ENCODE peak calls at places on chromosomes 1 and 21, in four cellular contexts. Z is GM12878, E is K562, M is HepG2. I is an unnamed sample.

GRCh38 chr1:156162430-156163037 is 9.1 kb downstream of the SEMA4A start:
- DNase-seq in Z (no peak), E (no peak), M (no peak), I (no peak)

GRCh38 chr1:208206092-208206698 is 38.0 kb downstream of the PLXNA2 start:
- DNase-seq in E (no peak), Z (no peak), M (no peak), I (no peak)

GRCh38 chr1:57494679-57495078 is 70.8 kb upstream of the DAB1 start:
- DNase-seq in Z (no peak), M (no peak), E (no peak), I (no peak)

GRCh38 chr1:84899969-84900368 is 7.0 kb upstream of the LPAR3 start:
- DNase-seq in E (no peak), Z (no peak), M (no peak), I (no peak)

GRCh38 chr1:203290261-203291089 is 14.8 kb upstream of the BTG2 start:
- DNase-seq in Z (no peak), E (peak; percentile 92), M (peak; percentile 53), I (peak; percentile 92)

GRCh38 chr1:225919906-225920305 is 4.1 kb downstream of the PYCR2 start:
- DNase-seq in Z (peak; percentile 17), M (no peak), E (no peak), I (no peak)

GRCh38 chr1:58047265-58047858 is 499.2 kb downstream of the OMA1 start:
- DNase-seq in Z (no peak), M (peak; percentile 6), E (peak; percentile 74), I (no peak)

GRCh38 chr21:21200939-21201610 is 202.9 kb downstream of the NCAM2 start:
- DNase-seq in E (no peak), Z (no peak), M (no peak), I (no peak)

GRCh38 chr1:16281765-16282164 is 44.8 kb upstream of the CPLANE2 start:
- DNase-seq in E (no peak), M (no peak), Z (no peak), I (no peak)

GRCh38 chr1:231808990-231809389 is 182.4 kb downstream of the DISC1 start:
- DNase-seq in Z (no peak), M (no peak), E (no peak), I (no peak)

GRCh38 chr1:244154882-244155531 is 103.9 kb downstream of the ZBTB18 start:
- DNase-seq in Z (no peak), M (peak; percentile 10), E (no peak), I (no peak)

GRCh38 chr1:53636621-53637171 is 102.3 kb downstream of the GLIS1 start:
- DNase-seq in M (no peak), Z (no peak), E (no peak), I (peak; percentile 49)

DNA sequence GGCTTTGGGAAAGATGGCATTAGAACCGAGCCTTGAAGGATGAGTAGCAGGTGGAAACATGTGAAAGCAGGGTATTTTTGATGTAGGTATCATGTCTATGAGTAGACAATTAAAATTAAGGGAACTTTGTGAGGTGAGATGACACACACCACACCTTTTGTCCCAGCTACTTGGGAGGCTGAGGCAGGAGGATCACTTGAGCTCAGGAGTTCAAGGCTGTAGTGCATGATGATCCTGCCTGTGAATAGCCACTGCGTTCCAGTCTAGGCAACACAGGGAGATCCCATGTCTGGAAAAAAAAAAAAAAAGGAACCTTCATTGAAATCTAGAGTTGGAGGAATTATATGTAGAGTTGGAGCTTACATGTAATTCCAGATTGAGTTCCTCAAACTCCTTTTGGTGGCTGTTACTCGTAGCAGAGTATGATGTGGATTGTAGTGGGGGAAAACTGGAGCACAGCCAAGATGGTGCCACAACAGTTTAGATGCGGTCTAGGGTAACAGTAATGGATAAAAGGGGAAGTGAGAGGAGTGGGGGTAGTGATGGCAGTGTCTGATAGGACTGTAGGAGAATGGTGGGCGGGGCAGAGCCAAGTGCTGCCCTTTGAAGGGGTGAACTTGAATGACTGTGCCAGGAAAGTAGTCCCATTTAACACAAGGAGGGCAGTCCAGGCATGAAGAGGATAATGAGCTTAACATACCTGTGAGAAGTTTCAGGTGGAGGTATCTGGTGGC is 17.4 kb downstream of the AK4 start:
- DNase-seq in Z (peak; percentile 71), M (no peak), E (peak; percentile 34), I (no peak)
- H3K79me2 ChIP-seq in Z (peaks cover 79% of the 10 kb centered on the region), M (peaks cover 99% of the 10 kb centered on the region), E (peaks cover 76% of the 10 kb centered on the region), I (peaks cover 96% of the 10 kb centered on the region)

GRCh38 chr21:26801524-26801923 is 43.7 kb downstream of the ADAMTS1 start:
- DNase-seq in M (no peak), Z (no peak), E (no peak), I (no peak)
- TF ChIP-seq POLR2A in M (no peak), Z (no peak), E (no peak), I (no peak)

DNA sequence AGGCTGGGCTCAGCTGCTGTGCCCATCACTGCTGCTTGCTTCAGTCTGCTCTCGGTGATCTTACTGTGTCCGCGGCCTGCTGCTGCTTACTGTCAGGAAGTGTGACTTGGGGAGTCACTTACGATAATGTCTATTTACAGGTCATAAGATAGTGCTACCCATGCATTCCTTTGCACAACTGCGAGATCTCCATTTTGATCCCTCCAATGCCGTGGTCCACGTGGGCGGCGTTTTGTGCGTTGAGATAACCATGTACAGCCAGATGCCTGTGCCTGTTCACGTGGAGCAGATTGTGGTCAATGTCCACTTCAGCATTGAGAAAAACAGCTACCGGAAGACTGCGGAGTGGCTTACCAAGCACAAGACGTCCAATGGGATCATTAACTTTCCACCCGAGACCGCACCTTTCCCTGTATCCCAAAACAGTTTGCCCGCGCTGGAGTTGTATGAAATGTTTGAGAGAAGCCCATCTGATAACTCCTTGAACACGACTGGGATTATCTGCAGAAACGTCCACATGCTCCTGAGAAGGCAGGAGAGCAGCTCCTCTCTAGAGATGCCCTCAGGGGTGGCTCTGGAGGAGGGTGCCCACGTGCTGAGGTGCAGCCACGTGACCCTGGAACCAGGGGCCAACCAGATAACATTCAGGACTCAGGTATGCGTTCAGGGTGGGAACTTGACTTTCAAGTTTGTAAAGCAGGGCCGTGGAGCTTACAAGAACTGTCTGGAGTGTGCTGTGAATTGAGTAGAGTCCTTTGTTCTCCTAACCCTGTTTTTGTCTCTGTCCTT is 24.4 kb upstream of the PWP2 start:
- DNase-seq in Z (no peak), E (no peak), M (no peak), I (no peak)
- TF ChIP-seq TAF1 in Z (no peak), E (no peak), M (no peak), I (no peak)

GRCh38 chr1:19612516-19612915 is 31.6 kb upstream of the NBL1 start:
- DNase-seq in M (no peak), Z (no peak), E (no peak), I (no peak)

GRCh38 chr1:19616489-19616888 is 27.6 kb upstream of the NBL1 start:
- DNase-seq in E (no peak), Z (no peak), M (no peak), I (no peak)

GRCh38 chr1:19613075-19613748 is 30.9 kb upstream of the NBL1 start:
- DNase-seq in Z (no peak), M (no peak), E (no peak), I (no peak)

GRCh38 chr1:19618428-19618827 is 25.7 kb upstream of the NBL1 start:
- DNase-seq in E (no peak), Z (no peak), M (no peak), I (no peak)

GRCh38 chr1:19615438-19615837 is 28.7 kb upstream of the NBL1 start:
- DNase-seq in M (no peak), Z (no peak), E (no peak), I (no peak)
- H3K79me2 ChIP-seq in M (peaks cover 7% of the 10 kb centered on the region), Z (peaks cover 6% of the 10 kb centered on the region), E (peaks cover 78% of the 10 kb centered on the region), I (no peaks in the 10 kb centered on the region)

DNA sequence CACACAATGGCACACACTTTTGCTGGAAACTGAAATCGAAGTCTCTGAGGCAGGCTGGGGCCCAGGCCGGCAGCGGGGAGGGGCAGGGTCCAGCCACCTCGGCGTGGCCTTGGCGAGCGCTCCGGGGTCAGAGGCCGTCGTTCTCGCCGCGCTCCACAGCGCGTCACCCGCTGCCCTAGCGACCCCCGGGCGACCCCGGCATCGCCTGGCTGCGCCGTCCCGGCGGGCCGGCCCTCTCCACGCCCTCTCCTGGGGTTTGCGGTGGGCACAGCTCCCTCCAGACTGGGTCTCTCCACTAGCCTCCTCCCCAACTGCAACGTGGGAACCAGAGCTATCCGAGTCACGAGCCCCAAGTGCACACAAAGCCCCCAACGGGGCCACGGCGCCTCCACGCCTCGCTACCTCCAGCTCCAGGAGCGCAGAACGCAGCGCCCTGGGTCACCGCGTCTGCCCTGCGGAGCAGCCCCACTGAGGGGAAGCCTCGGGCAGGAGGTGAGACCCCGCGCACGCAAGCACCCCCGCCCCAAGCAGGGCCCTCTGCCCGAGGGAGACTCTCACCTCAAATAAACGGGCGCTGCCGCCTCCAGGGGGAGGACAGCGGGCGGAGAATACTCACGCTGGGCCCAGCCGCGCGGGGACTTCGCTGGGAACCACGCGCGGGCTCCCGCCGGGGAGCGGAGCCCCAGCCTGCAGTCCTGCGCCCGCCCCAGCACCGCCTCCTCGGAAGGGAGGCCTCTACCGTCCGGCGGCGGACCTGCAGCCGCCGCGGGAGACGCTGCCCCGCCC is 134.0 kb upstream of the BARHL2 start:
- DNase-seq in Z (no peak), E (peak; percentile 91), M (peak; percentile 50), I (no peak)
- TF ChIP-seq POLR2A in Z (peak; percentile 25), E (peak; percentile 83), M (peak; percentile 75), I (no peak)

DNA sequence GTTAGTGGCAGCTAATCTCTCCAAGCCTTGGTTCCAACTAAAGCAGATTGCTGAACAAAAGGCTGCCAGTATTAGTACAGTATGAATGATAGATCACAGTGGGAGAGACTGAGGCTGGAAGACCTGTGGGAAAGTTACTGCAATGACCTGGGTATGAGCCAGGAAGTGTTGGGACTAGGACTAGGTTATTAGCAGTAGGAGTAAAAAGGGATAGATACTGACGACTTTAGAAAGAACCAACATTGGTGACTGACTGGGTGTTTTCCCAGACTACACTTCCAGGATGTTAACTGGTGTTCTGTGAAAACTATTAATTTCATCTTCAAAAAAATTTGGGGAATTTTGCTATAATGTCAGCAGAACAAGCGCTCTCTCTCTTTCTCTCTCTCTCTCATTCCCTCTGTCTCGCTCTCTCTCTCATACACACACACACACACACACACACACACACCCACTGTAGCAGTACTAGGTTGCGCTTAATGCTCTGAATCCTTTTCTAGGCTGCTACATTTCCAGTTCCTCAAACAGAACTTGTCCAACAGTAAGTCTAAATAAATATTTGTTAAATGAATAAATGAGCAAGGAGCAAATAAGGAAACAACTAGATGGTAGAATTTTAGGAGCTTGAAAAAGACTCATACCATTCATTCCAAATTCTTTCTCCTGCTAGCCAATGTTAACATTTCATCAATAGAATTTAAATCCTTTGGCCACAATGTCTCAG is 47.6 kb upstream of the RGS8 start:
- DNase-seq in Z (no peak), E (no peak), M (no peak), I (no peak)
- TF ChIP-seq TAF1 in Z (no peak), E (no peak), M (no peak), I (no peak)

I was measured in H1.